ENCODE peak calls at places on chromosomes 1 and 21, in five cellular contexts. B is GM23248, F is hepatocyte, G is MM.1S, N is HCT116. R is an unnamed sample. For H3K4me1, the result is how much of the 10 kb centered on the place peaks cover.

GRCh38 chr1:103108525-103109150 is 316 bp upstream of the COL11A1 start:
- DNase-seq in B (no peak), F (peak), G (no peak), N (no peak), R (no peak)

GRCh38 chr1:22626219-22626902 is 10.1 kb upstream of the C1QA start:
- DNase-seq in B (no peak), F (no peak), G (no peak), N (no peak), R (no peak)

GRCh38 chr1:7703321-7704213 is 67.5 kb upstream of the VAMP3 start:
- DNase-seq in B (no peak), F (peak), G (no peak), N (no peak), R (no peak)

GRCh38 chr1:92486251-92487077 is at the start of gene GFI1:
- DNase-seq in B (peak), F (peak), G (peak), N (no peak), R (no peak)

GRCh38 chr1:1574721-1575537 is at the start of gene SSU72:
- DNase-seq in B (peak), F (peak), G (peak), N (peak), R (peak)

GRCh38 chr1:157113631-157114030 is 14.0 kb upstream of the ETV3L start:
- DNase-seq in B (no peak), F (no peak), G (no peak), N (no peak), R (no peak)

GRCh38 chr1:229027622-229028182 is 243.2 kb upstream of the RAB4A start:
- DNase-seq in B (peak), F (peak), G (peak), N (no peak), R (peak)

GRCh38 chr1:173870252-173871075 is 2.3 kb downstream of the ZBTB37 start:
- DNase-seq in B (no peak), F (no peak), G (no peak), N (no peak), R (peak)

GRCh38 chr1:32352831-32353383 is 9.4 kb downstream of the FAM229A start:
- DNase-seq in B (peak), F (no peak), G (no peak), N (no peak), R (no peak)

GRCh38 chr1:201013991-201014815 is 9.3 kb downstream of the KIF21B start:
- DNase-seq in B (peak), F (no peak), G (no peak), N (no peak), R (no peak)
- H3K4me1 ChIP-seq in B (under half), F (under half), G (under half), N (under half), R (under half)

DNA sequence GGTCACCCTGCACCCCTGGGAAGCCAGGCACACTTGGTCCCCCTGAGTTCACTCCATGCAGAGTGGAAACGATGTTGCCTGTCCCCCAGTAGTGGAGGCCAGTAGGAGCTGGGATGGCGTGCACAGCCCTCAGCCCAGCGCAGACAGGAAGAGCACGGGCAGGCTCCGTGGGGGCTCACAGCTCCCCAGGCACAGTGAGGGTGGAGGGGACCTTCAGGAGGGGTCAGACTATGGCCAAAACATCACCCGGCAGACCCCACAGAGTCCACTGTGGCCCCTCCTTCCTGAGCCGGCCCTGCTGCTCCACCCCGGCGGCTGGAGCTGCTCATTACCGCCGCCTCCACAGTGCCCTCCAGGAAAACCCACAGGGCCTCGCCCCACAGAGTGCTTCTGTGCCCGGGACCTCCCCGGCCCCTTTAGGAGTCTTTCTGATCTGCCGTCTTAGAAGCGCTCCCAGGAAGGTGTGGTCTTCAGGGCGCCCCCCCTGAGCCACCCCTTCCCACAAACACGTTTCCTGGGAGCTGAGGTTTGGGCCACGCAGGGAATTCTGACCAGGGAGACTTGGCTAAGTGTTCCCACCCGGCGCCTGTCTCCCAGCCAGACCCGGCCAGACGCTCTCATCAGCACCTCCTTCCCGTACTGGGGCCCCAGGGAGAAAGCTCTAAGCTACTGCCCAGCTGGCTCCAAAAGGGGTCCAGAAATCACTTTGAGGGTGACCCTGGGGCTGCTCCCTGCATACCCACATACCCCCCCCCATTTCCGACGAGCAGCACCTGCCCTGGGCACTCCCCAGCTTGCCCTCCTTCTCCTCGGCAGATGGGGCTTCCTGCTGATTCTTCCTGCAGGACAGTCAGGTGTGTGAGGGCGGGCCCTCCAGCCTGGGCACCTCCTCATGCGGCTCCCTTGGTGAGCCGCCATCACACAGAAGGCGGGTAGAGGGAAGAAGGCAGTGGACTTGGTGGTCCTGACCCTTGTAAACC is 38.8 kb downstream of the RIPK4 start:
- DNase-seq in B (no peak), F (no peak), G (no peak), N (no peak), R (no peak)
- H3K4me2 ChIP-seq in B (no peak), F (no peak), G (no peak), N (peak), R (no peak)

GRCh38 chr1:151689494-151689893 is 27.1 kb downstream of the CELF3 start:
- DNase-seq in B (no peak), F (no peak), G (no peak), N (no peak), R (no peak)

DNA sequence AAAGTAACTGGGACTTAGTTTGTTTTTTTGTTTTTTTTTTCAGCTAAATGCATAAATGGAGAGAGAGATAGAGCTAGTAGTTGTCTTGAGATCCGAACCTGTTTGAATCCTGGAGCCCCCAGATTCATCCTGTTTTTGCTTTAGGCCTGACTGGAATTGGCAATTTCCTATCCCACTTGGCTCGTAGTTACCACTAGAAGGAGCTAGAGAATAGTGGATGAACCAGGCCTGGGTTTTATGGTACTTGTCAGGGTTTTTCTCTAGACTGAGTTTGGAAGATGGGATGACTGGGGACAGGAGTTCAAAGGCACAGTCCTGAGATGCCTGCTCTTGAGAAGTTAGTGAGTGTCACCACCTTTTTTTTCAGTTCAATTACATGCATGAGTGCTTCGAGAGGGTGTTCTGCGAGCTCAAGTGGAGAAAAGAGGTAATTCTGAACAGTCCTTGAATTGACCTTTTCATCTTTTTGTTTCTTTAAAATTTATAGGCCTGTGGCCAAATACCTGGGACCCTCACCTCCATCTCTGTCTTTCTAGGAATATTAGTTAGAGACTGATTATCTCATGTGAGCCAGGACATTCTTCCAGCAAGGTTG is 23.4 kb downstream of the CELF3 start:
- DNase-seq in B (peak), F (peak), G (no peak), N (peak), R (peak)
- TF ChIP-seq EZH2phosphoT487 in B (no peak), F (no peak), G (no peak), N (no peak), R (no peak)

DNA sequence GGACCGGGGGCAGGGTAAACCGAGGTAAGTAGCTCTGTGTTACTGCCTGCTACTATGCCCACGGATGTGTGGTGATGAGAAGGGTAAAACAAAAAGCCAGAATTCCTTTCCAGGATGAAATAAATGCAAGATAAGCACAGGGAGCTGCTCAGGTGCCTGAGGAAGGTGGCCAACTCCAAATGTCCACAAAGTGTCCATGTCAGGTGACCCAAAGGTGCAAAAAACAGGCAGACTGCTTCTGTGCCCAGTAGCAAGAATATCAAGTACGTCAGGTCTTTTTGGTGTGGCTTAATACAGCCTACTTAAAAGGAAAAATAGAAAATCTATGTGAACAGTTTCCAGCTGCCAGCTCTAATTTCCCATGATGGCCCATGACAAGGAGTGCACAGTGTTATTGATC is 279.3 kb downstream of the SETD4 start:
- DNase-seq in B (no peak), F (no peak), G (no peak), N (no peak), R (no peak)
- H3K4me1 ChIP-seq in B (under half), F (under half), G (under half), N (under half), R (under half)

DNA sequence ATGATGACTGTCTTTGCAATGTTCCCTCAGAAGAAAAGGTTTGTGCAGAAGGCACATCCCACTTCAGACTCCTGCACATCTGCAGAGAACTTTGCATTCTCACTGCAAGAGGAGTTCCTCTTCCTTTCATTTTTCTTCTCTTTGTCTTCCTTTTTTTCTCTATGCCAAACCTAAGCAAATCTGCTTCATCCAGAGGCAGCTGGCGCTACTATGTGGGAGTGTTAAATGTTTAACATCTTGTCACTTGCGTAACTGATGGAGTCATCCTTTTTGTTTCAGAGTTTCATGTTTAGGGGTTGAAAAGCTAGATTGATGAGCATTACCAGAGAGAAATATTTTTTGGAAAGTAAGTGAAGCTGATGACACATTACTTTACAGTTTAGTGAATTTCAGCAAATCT is 985 bp upstream of the LRRC53 start:
- DNase-seq in B (peak), F (no peak), G (no peak), N (no peak), R (no peak)
- H3K4me2 ChIP-seq in B (no peak), F (no peak), G (no peak), N (no peak), R (no peak)

GRCh38 chr1:101918277-101918676 is 78.4 kb downstream of the OLFM3 start:
- DNase-seq in B (no peak), F (no peak), G (no peak), N (no peak), R (no peak)
- TF ChIP-seq EZH2phosphoT487 in B (no peak), F (no peak), G (no peak), N (no peak), R (no peak)

GRCh38 chr1:234977891-234978396 is 150.7 kb downstream of the TOMM20 start:
- DNase-seq in B (no peak), F (no peak), G (no peak), N (no peak), R (no peak)
- H3K4me1 ChIP-seq in B (half or more), F (half or more), G (under half), N (half or more), R (half or more)

DNA sequence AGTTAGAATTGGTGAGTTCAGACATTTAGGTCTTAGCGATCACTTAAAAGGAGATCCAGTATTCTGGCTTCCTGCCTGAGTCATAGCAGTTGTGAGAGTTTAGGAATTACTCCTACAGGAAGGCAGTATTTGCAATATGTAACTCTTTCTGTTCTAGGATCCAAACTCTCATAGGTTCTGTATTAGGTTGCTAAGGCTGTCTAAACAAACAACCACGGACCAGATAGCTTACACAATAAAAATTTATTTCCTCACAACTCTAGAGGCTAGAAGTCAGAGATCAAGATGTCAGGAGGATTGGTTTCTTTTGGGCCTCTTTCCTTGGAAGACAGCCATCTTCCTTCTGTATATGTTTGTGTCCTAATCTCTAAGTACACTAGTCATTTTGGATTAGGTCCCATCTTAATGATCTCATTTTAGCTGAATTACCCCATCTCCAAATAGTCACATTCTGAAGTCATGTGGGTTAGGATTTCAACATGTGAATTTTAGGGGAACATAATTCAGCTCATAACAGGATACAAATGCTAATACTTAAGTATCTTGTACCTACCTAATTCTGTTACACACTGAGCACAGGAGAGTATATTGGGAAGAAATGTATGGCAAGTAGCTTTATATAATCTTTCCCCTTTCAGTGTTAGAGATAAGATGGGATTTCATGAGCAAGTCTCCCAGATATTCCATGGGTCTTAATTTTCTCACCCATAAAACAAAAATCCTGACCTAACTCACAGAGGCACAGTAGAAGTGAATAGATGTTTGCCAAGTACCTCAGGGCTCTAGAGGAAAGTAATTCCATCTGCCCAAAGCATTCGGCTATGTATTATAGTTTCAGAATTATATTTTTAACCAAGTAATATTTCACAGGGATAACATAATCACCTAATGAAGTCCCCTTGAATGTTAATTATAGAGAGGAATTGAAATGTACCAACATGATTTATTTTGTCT is 144.4 kb downstream of the PTBP2 start:
- DNase-seq in B (peak), F (peak), G (no peak), N (no peak), R (no peak)
- H3K4me2 ChIP-seq in B (peak), F (no peak), G (no peak), N (no peak), R (no peak)

DNA sequence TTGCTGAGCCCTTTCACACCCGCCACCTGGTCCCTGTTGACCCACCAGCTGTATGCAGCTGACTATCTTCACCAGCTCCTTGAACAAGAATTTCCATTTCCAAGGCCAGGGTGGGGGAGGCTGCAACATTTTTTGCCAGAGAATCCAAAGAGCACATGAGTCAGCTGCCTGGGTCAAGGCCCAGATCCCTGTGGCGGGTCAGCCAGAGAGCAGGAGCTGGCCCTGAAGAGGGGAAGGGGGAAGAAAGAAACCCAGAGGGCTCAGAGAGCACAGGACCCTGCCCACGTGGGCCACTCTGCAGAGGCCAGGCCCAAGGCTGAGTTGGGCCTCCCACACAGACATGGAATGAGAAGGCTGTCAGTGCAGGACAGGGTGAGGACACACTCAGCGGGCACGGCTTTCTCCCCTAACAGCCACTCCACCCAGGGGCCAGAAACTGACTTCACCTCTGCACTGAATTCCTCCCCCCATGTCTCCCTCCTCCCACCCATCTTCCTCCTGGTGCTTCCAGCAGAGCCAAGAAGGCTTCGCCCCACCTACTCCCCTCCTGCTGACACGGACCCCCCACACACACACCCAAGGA is 28.9 kb downstream of the S100A6 start:
- DNase-seq in B (peak), F (peak), G (no peak), N (no peak), R (no peak)
- TF ChIP-seq EZH2phosphoT487 in B (no peak), F (no peak), G (no peak), N (no peak), R (no peak)

R was measured in OCI-LY7.